ENCODE peak calls at places on chromosomes 12 and 14, in ten cellular contexts. One of them, this sample, is unnamed.
A peak's percentile ranks its signal among the peaks of the same experiment; 100 is the strongest.

GRCh38 chr12:124321040-124321481 is 26.2 kb downstream of the RFLNA start:
- DNase-seq in Right ventricle myocardium superior: peak; percentile 79
- DNase-seq in GM20000: peak; percentile 87
- DNase-seq in amniotic stem cell: peak; percentile 6
- DNase-seq in foreskin keratinocyte: peak; percentile 40
- DNase-seq in mucosa of gallbladder: peak; percentile 63
- DNase-seq in HL-60: peak; percentile 60
- DNase-seq in HEK293T: peak; percentile 70
- DNase-seq in astrocyte of the spinal cord: peak; percentile 45
- DNase-seq in activated CD4-positive, alpha-beta T cell treated with anti-CD3 and anti-CD28 coated beads for 1 hour: peak; percentile 35
- DNase-seq in this sample: peak; percentile 86

GRCh38 chr12:14395059-14395778 is 29.7 kb downstream of the ATF7IP start:
- DNase-seq in Right ventricle myocardium superior: no peak
- DNase-seq in GM20000: no peak
- DNase-seq in amniotic stem cell: no peak
- DNase-seq in foreskin keratinocyte: no peak
- DNase-seq in mucosa of gallbladder: no peak
- DNase-seq in HL-60: peak; percentile 4
- DNase-seq in HEK293T: no peak
- DNase-seq in astrocyte of the spinal cord: no peak
- DNase-seq in activated CD4-positive, alpha-beta T cell treated with anti-CD3 and anti-CD28 coated beads for 1 hour: no peak
- DNase-seq in this sample: no peak

GRCh38 chr12:57089259-57090245 is 638 bp downstream of the NAB2 start:
- DNase-seq in Right ventricle myocardium superior: peak; percentile 89
- DNase-seq in GM20000: peak; percentile 39
- DNase-seq in amniotic stem cell: no peak
- DNase-seq in foreskin keratinocyte: peak; percentile 34
- DNase-seq in mucosa of gallbladder: peak; percentile 78
- DNase-seq in HL-60: peak; percentile 57
- DNase-seq in HEK293T: no peak
- DNase-seq in astrocyte of the spinal cord: peak; percentile 55
- DNase-seq in activated CD4-positive, alpha-beta T cell treated with anti-CD3 and anti-CD28 coated beads for 1 hour: peak; percentile 45
- DNase-seq in this sample: peak; percentile 63

GRCh38 chr14:59251811-59252771 is 63.6 kb downstream of the DAAM1 start:
- DNase-seq in Right ventricle myocardium superior: no peak
- DNase-seq in GM20000: no peak
- DNase-seq in amniotic stem cell: no peak
- DNase-seq in foreskin keratinocyte: no peak
- DNase-seq in mucosa of gallbladder: no peak
- DNase-seq in HL-60: no peak
- DNase-seq in HEK293T: no peak
- DNase-seq in astrocyte of the spinal cord: peak; percentile 72
- DNase-seq in activated CD4-positive, alpha-beta T cell treated with anti-CD3 and anti-CD28 coated beads for 1 hour: no peak
- DNase-seq in this sample: no peak

GRCh38 chr12:84912191-84913142 is at the start of gene SLC6A15:
- DNase-seq in Right ventricle myocardium superior: peak; percentile 56
- DNase-seq in GM20000: peak; percentile 15
- DNase-seq in amniotic stem cell: peak; percentile 52
- DNase-seq in foreskin keratinocyte: peak; percentile 85
- DNase-seq in mucosa of gallbladder: no peak
- DNase-seq in HL-60: no peak
- DNase-seq in HEK293T: peak; percentile 82
- DNase-seq in astrocyte of the spinal cord: peak; percentile 84
- DNase-seq in activated CD4-positive, alpha-beta T cell treated with anti-CD3 and anti-CD28 coated beads for 1 hour: no peak
- DNase-seq in this sample: peak; percentile 80

GRCh38 chr14:22977684-22978486 is 4.5 kb downstream of the AJUBA start:
- DNase-seq in Right ventricle myocardium superior: peak; percentile 61
- DNase-seq in GM20000: no peak
- DNase-seq in amniotic stem cell: peak; percentile 64
- DNase-seq in foreskin keratinocyte: peak; percentile 63
- DNase-seq in mucosa of gallbladder: peak; percentile 77
- DNase-seq in HL-60: no peak
- DNase-seq in HEK293T: no peak
- DNase-seq in astrocyte of the spinal cord: peak; percentile 57
- DNase-seq in activated CD4-positive, alpha-beta T cell treated with anti-CD3 and anti-CD28 coated beads for 1 hour: no peak
- DNase-seq in this sample: peak; percentile 31

GRCh38 chr12:24948816-24949722 is at the start of gene BCAT1:
- DNase-seq in Right ventricle myocardium superior: peak; percentile 86
- DNase-seq in GM20000: peak; percentile 45
- DNase-seq in amniotic stem cell: peak; percentile 31
- DNase-seq in foreskin keratinocyte: peak; percentile 42
- DNase-seq in mucosa of gallbladder: peak; percentile 50
- DNase-seq in HL-60: peak; percentile 82
- DNase-seq in HEK293T: peak; percentile 64
- DNase-seq in astrocyte of the spinal cord: peak; percentile 86
- DNase-seq in activated CD4-positive, alpha-beta T cell treated with anti-CD3 and anti-CD28 coated beads for 1 hour: no peak
- DNase-seq in this sample: peak; percentile 75

GRCh38 chr12:75854681-75855309 is 176.8 kb downstream of the PHLDA1 start:
- DNase-seq in Right ventricle myocardium superior: no peak
- DNase-seq in GM20000: no peak
- DNase-seq in amniotic stem cell: no peak
- DNase-seq in foreskin keratinocyte: peak; percentile 53
- DNase-seq in mucosa of gallbladder: no peak
- DNase-seq in HL-60: no peak
- DNase-seq in HEK293T: no peak
- DNase-seq in astrocyte of the spinal cord: peak; percentile 68
- DNase-seq in activated CD4-positive, alpha-beta T cell treated with anti-CD3 and anti-CD28 coated beads for 1 hour: no peak
- DNase-seq in this sample: no peak

GRCh38 chr14:45254771-45255170 is 1.8 kb upstream of the MIS18BP1 start:
- DNase-seq in Right ventricle myocardium superior: no peak
- DNase-seq in GM20000: no peak
- DNase-seq in amniotic stem cell: no peak
- DNase-seq in foreskin keratinocyte: no peak
- DNase-seq in mucosa of gallbladder: no peak
- DNase-seq in HL-60: peak; percentile 43
- DNase-seq in HEK293T: no peak
- DNase-seq in astrocyte of the spinal cord: no peak
- DNase-seq in activated CD4-positive, alpha-beta T cell treated with anti-CD3 and anti-CD28 coated beads for 1 hour: no peak
- DNase-seq in this sample: no peak

GRCh38 chr14:37363661-37364060 is 165.9 kb downstream of the MIPOL1 start:
- DNase-seq in Right ventricle myocardium superior: no peak
- DNase-seq in GM20000: no peak
- DNase-seq in amniotic stem cell: no peak
- DNase-seq in foreskin keratinocyte: no peak
- DNase-seq in mucosa of gallbladder: no peak
- DNase-seq in HL-60: no peak
- DNase-seq in HEK293T: no peak
- DNase-seq in astrocyte of the spinal cord: no peak
- DNase-seq in activated CD4-positive, alpha-beta T cell treated with anti-CD3 and anti-CD28 coated beads for 1 hour: no peak
- DNase-seq in this sample: no peak

GRCh38 chr12:7859552-7859951 is 13.2 kb downstream of the SLC2A14 start:
- DNase-seq in Right ventricle myocardium superior: no peak
- DNase-seq in GM20000: no peak
- DNase-seq in amniotic stem cell: no peak
- DNase-seq in foreskin keratinocyte: no peak
- DNase-seq in mucosa of gallbladder: no peak
- DNase-seq in HL-60: no peak
- DNase-seq in HEK293T: no peak
- DNase-seq in astrocyte of the spinal cord: peak; percentile 53
- DNase-seq in activated CD4-positive, alpha-beta T cell treated with anti-CD3 and anti-CD28 coated beads for 1 hour: no peak
- DNase-seq in this sample: no peak

GRCh38 chr12:46266869-46267617 is 1.8 kb downstream of the SLC38A1 start:
- DNase-seq in Right ventricle myocardium superior: peak; percentile 75
- DNase-seq in GM20000: peak; percentile 55
- DNase-seq in amniotic stem cell: peak; percentile 40
- DNase-seq in foreskin keratinocyte: peak; percentile 39
- DNase-seq in mucosa of gallbladder: peak; percentile 57
- DNase-seq in HL-60: peak; percentile 52
- DNase-seq in HEK293T: peak; percentile 27
- DNase-seq in astrocyte of the spinal cord: peak; percentile 68
- DNase-seq in activated CD4-positive, alpha-beta T cell treated with anti-CD3 and anti-CD28 coated beads for 1 hour: peak; percentile 48
- DNase-seq in this sample: peak; percentile 59

GRCh38 chr12:56836800-56837663 is 73.9 kb downstream of the HSD17B6 start:
- DNase-seq in Right ventricle myocardium superior: no peak
- DNase-seq in GM20000: no peak
- DNase-seq in amniotic stem cell: no peak
- DNase-seq in foreskin keratinocyte: peak; percentile 91
- DNase-seq in mucosa of gallbladder: no peak
- DNase-seq in HL-60: peak; percentile 20
- DNase-seq in HEK293T: no peak
- DNase-seq in astrocyte of the spinal cord: peak; percentile 55
- DNase-seq in activated CD4-positive, alpha-beta T cell treated with anti-CD3 and anti-CD28 coated beads for 1 hour: no peak
- DNase-seq in this sample: no peak

GRCh38 chr14:103343905-103344797 is 10.1 kb downstream of the EIF5 start:
- DNase-seq in Right ventricle myocardium superior: no peak
- DNase-seq in GM20000: no peak
- DNase-seq in amniotic stem cell: no peak
- DNase-seq in foreskin keratinocyte: no peak
- DNase-seq in mucosa of gallbladder: no peak
- DNase-seq in HL-60: no peak
- DNase-seq in HEK293T: no peak
- DNase-seq in astrocyte of the spinal cord: no peak
- DNase-seq in activated CD4-positive, alpha-beta T cell treated with anti-CD3 and anti-CD28 coated beads for 1 hour: no peak
- DNase-seq in this sample: no peak

GRCh38 chr14:103391048-103391447 is 5.8 kb downstream of the MARK3 start:
- DNase-seq in Right ventricle myocardium superior: no peak
- DNase-seq in GM20000: no peak
- DNase-seq in amniotic stem cell: peak; percentile 67
- DNase-seq in foreskin keratinocyte: no peak
- DNase-seq in mucosa of gallbladder: no peak
- DNase-seq in HL-60: peak; percentile 67
- DNase-seq in HEK293T: no peak
- DNase-seq in astrocyte of the spinal cord: peak; percentile 84
- DNase-seq in activated CD4-positive, alpha-beta T cell treated with anti-CD3 and anti-CD28 coated beads for 1 hour: no peak
- DNase-seq in this sample: peak; percentile 18

GRCh38 chr14:104387000-104387384 is 192.6 kb upstream of the C14orf180 start:
- DNase-seq in Right ventricle myocardium superior: no peak
- DNase-seq in GM20000: peak; percentile 79
- DNase-seq in amniotic stem cell: no peak
- DNase-seq in foreskin keratinocyte: no peak
- DNase-seq in mucosa of gallbladder: no peak
- DNase-seq in HL-60: no peak
- DNase-seq in HEK293T: no peak
- DNase-seq in astrocyte of the spinal cord: no peak
- DNase-seq in activated CD4-positive, alpha-beta T cell treated with anti-CD3 and anti-CD28 coated beads for 1 hour: peak; percentile 5
- DNase-seq in this sample: no peak

GRCh38 chr14:33634631-33635030 is 316.2 kb downstream of the EGLN3 start:
- DNase-seq in Right ventricle myocardium superior: no peak
- DNase-seq in GM20000: no peak
- DNase-seq in amniotic stem cell: no peak
- DNase-seq in foreskin keratinocyte: peak; percentile 78
- DNase-seq in mucosa of gallbladder: no peak
- DNase-seq in HL-60: no peak
- DNase-seq in HEK293T: no peak
- DNase-seq in astrocyte of the spinal cord: peak; percentile 46
- DNase-seq in activated CD4-positive, alpha-beta T cell treated with anti-CD3 and anti-CD28 coated beads for 1 hour: no peak
- DNase-seq in this sample: no peak

GRCh38 chr14:53845813-53846693 is 110.6 kb downstream of the BMP4 start:
- DNase-seq in Right ventricle myocardium superior: no peak
- DNase-seq in GM20000: no peak
- DNase-seq in amniotic stem cell: no peak
- DNase-seq in foreskin keratinocyte: peak; percentile 59
- DNase-seq in mucosa of gallbladder: peak; percentile 37
- DNase-seq in HL-60: no peak
- DNase-seq in HEK293T: no peak
- DNase-seq in astrocyte of the spinal cord: no peak
- DNase-seq in activated CD4-positive, alpha-beta T cell treated with anti-CD3 and anti-CD28 coated beads for 1 hour: no peak
- DNase-seq in this sample: no peak

GRCh38 chr12:2110841-2111566 is 58.2 kb downstream of the CACNA1C start:
- DNase-seq in Right ventricle myocardium superior: no peak
- DNase-seq in GM20000: no peak
- DNase-seq in amniotic stem cell: no peak
- DNase-seq in foreskin keratinocyte: no peak
- DNase-seq in mucosa of gallbladder: no peak
- DNase-seq in HL-60: no peak
- DNase-seq in HEK293T: no peak
- DNase-seq in astrocyte of the spinal cord: no peak
- DNase-seq in activated CD4-positive, alpha-beta T cell treated with anti-CD3 and anti-CD28 coated beads for 1 hour: no peak
- DNase-seq in this sample: no peak

GRCh38 chr14:55707365-55707804 is 127.4 kb downstream of the KTN1 start:
- DNase-seq in Right ventricle myocardium superior: no peak
- DNase-seq in GM20000: no peak
- DNase-seq in amniotic stem cell: peak; percentile 35
- DNase-seq in foreskin keratinocyte: peak; percentile 48
- DNase-seq in mucosa of gallbladder: no peak
- DNase-seq in HL-60: peak; percentile 2
- DNase-seq in HEK293T: peak; percentile 23
- DNase-seq in astrocyte of the spinal cord: peak; percentile 65
- DNase-seq in activated CD4-positive, alpha-beta T cell treated with anti-CD3 and anti-CD28 coated beads for 1 hour: no peak
- DNase-seq in this sample: no peak

GRCh38 chr14:35506927-35507326 is 27.0 kb upstream of the INSM2 start:
- DNase-seq in Right ventricle myocardium superior: no peak
- DNase-seq in GM20000: no peak
- DNase-seq in amniotic stem cell: no peak
- DNase-seq in foreskin keratinocyte: peak; percentile 22
- DNase-seq in mucosa of gallbladder: no peak
- DNase-seq in HL-60: no peak
- DNase-seq in HEK293T: no peak
- DNase-seq in astrocyte of the spinal cord: peak; percentile 3
- DNase-seq in activated CD4-positive, alpha-beta T cell treated with anti-CD3 and anti-CD28 coated beads for 1 hour: no peak
- DNase-seq in this sample: no peak

GRCh38 chr14:58731465-58732330 is 93.9 kb downstream of the DACT1 start:
- DNase-seq in Right ventricle myocardium superior: no peak
- DNase-seq in GM20000: no peak
- DNase-seq in amniotic stem cell: peak; percentile 79
- DNase-seq in foreskin keratinocyte: peak; percentile 99
- DNase-seq in mucosa of gallbladder: no peak
- DNase-seq in HL-60: no peak
- DNase-seq in HEK293T: no peak
- DNase-seq in astrocyte of the spinal cord: peak; percentile 99
- DNase-seq in activated CD4-positive, alpha-beta T cell treated with anti-CD3 and anti-CD28 coated beads for 1 hour: no peak
- DNase-seq in this sample: no peak

GRCh38 chr12:6361834-6362233 is 13.5 kb downstream of the SCNN1A start:
- DNase-seq in Right ventricle myocardium superior: peak; percentile 82
- DNase-seq in GM20000: no peak
- DNase-seq in amniotic stem cell: no peak
- DNase-seq in foreskin keratinocyte: no peak
- DNase-seq in mucosa of gallbladder: peak; percentile 79
- DNase-seq in HL-60: no peak
- DNase-seq in HEK293T: no peak
- DNase-seq in astrocyte of the spinal cord: peak; percentile 49
- DNase-seq in activated CD4-positive, alpha-beta T cell treated with anti-CD3 and anti-CD28 coated beads for 1 hour: no peak
- DNase-seq in this sample: no peak

GRCh38 chr12:23954332-23954731 is 4.9 kb upstream of the SOX5 start:
- DNase-seq in Right ventricle myocardium superior: no peak
- DNase-seq in GM20000: no peak
- DNase-seq in amniotic stem cell: no peak
- DNase-seq in foreskin keratinocyte: peak; percentile 38
- DNase-seq in mucosa of gallbladder: no peak
- DNase-seq in HL-60: no peak
- DNase-seq in HEK293T: no peak
- DNase-seq in astrocyte of the spinal cord: peak; percentile 38
- DNase-seq in activated CD4-positive, alpha-beta T cell treated with anti-CD3 and anti-CD28 coated beads for 1 hour: no peak
- DNase-seq in this sample: no peak

GRCh38 chr12:104796475-104796862 is 161.6 kb downstream of the SLC41A2 start:
- DNase-seq in Right ventricle myocardium superior: no peak
- DNase-seq in GM20000: no peak
- DNase-seq in amniotic stem cell: no peak
- DNase-seq in foreskin keratinocyte: no peak
- DNase-seq in mucosa of gallbladder: no peak
- DNase-seq in HL-60: no peak
- DNase-seq in HEK293T: no peak
- DNase-seq in astrocyte of the spinal cord: no peak
- DNase-seq in activated CD4-positive, alpha-beta T cell treated with anti-CD3 and anti-CD28 coated beads for 1 hour: no peak
- DNase-seq in this sample: no peak

GRCh38 chr14:58082491-58083098 is 69.4 kb downstream of the ARMH4 start:
- DNase-seq in Right ventricle myocardium superior: no peak
- DNase-seq in GM20000: no peak
- DNase-seq in amniotic stem cell: peak; percentile 69
- DNase-seq in foreskin keratinocyte: peak; percentile 88
- DNase-seq in mucosa of gallbladder: no peak
- DNase-seq in HL-60: no peak
- DNase-seq in HEK293T: no peak
- DNase-seq in astrocyte of the spinal cord: peak; percentile 90
- DNase-seq in activated CD4-positive, alpha-beta T cell treated with anti-CD3 and anti-CD28 coated beads for 1 hour: no peak
- DNase-seq in this sample: no peak

GRCh38 chr12:59548930-59549329 is 46.9 kb upstream of the SLC16A7 start:
- DNase-seq in Right ventricle myocardium superior: no peak
- DNase-seq in GM20000: no peak
- DNase-seq in amniotic stem cell: no peak
- DNase-seq in foreskin keratinocyte: no peak
- DNase-seq in mucosa of gallbladder: no peak
- DNase-seq in HL-60: no peak
- DNase-seq in HEK293T: no peak
- DNase-seq in astrocyte of the spinal cord: no peak
- DNase-seq in activated CD4-positive, alpha-beta T cell treated with anti-CD3 and anti-CD28 coated beads for 1 hour: no peak
- DNase-seq in this sample: no peak

GRCh38 chr14:55624913-55625312 is 44.9 kb downstream of the KTN1 start:
- DNase-seq in Right ventricle myocardium superior: no peak
- DNase-seq in GM20000: no peak
- DNase-seq in amniotic stem cell: no peak
- DNase-seq in foreskin keratinocyte: no peak
- DNase-seq in mucosa of gallbladder: no peak
- DNase-seq in HL-60: no peak
- DNase-seq in HEK293T: no peak
- DNase-seq in astrocyte of the spinal cord: no peak
- DNase-seq in activated CD4-positive, alpha-beta T cell treated with anti-CD3 and anti-CD28 coated beads for 1 hour: no peak
- DNase-seq in this sample: no peak